ENCODE peak calls at places on chromosomes 7 and 10, in nine cellular contexts. C is Peyer's patch; X is body of pancreas; B is left lung; P is aorta; D is kidney; R is stomach; I is CD8-positive, alpha-beta T cell; U is GM23248. J is an unnamed sample. For H3K4me1, the result is how much of the 10 kb centered on the place peaks cover.

GRCh38 chr10:84076047-84076388 is 63.3 kb upstream of the GHITM start:
- DNase-seq in C (no peak), B (no peak), D (no peak), I (no peak), R (no peak), U (peak), X (no peak), P (no peak), J (no peak)

GRCh38 chr7:155897758-155898386 is 85.6 kb upstream of the SHH start:
- DNase-seq in I (no peak), D (no peak), B (no peak), R (no peak), X (no peak), C (no peak), U (no peak), P (no peak), J (peak)

GRCh38 chr10:124158592-124158991 is 65.2 kb upstream of the CHST15 start:
- DNase-seq in C (peak), U (no peak), X (no peak), P (no peak), I (no peak), B (no peak), D (no peak), R (no peak), J (no peak)

GRCh38 chr10:16891375-16892313 is 74.4 kb upstream of the RSU1 start:
- DNase-seq in X (peak), B (peak), C (peak), I (peak), P (peak), U (peak), R (peak), D (peak), J (no peak)

GRCh38 chr10:95237376-95238170 is 43.5 kb downstream of the ACSM6 start:
- DNase-seq in C (no peak), I (no peak), U (peak), D (no peak), X (no peak), P (no peak), B (no peak), R (no peak), J (no peak)

GRCh38 chr10:103021150-103021896 is 103.2 kb downstream of the CNNM2 start:
- DNase-seq in P (no peak), U (no peak), B (no peak), R (no peak), D (no peak), X (no peak), I (no peak), C (no peak), J (no peak)

GRCh38 chr10:3452683-3453388 is 280.3 kb upstream of the PITRM1 start:
- DNase-seq in P (no peak), X (no peak), I (no peak), B (no peak), R (no peak), D (no peak), C (no peak), U (peak), J (no peak)

GRCh38 chr10:75191821-75192568 is 18.6 kb upstream of the VDAC2 start:
- DNase-seq in I (no peak), P (peak), U (peak), C (peak), D (peak), X (peak), B (peak), R (peak), J (no peak)

GRCh38 chr7:81460646-81461045 is 309.2 kb downstream of the HGF start:
- DNase-seq in I (no peak), B (no peak), X (no peak), C (no peak), U (no peak), D (no peak), P (no peak), R (no peak), J (no peak)

GRCh38 chr7:7125993-7126392 is 56.4 kb upstream of the C1GALT1 start:
- DNase-seq in P (no peak), R (no peak), I (no peak), U (peak), B (no peak), C (no peak), D (no peak), X (no peak), J (no peak)

GRCh38 chr7:127792528-127793342 is 140.7 kb downstream of the SND1 start:
- DNase-seq in D (no peak), X (peak), R (peak), B (no peak), I (peak), C (peak), P (no peak), U (peak), J (no peak)

GRCh38 chr7:69883399-69883821 is 285.1 kb downstream of the AUTS2 start:
- DNase-seq in R (no peak), D (no peak), I (no peak), X (no peak), B (no peak), U (no peak), P (no peak), C (no peak), J (no peak)

GRCh38 chr7:77461246-77461645 is 45.1 kb upstream of the GSAP start:
- DNase-seq in I (no peak), C (no peak), R (no peak), B (no peak), P (no peak), U (peak), X (no peak), D (no peak), J (no peak)

GRCh38 chr10:128716181-128716580 is 590.0 kb upstream of the MKI67 start:
- DNase-seq in B (no peak), P (no peak), I (no peak), R (no peak), U (no peak), D (no peak), X (no peak), C (no peak), J (no peak)

GRCh38 chr7:142196066-142196840 is 61.6 kb downstream of the PRSS58 start:
- DNase-seq in I (no peak), X (no peak), C (no peak), R (no peak), U (peak), B (no peak), D (no peak), P (no peak), J (no peak)

GRCh38 chr10:34768261-34768971 is 46.7 kb downstream of the PARD3 start:
- DNase-seq in D (peak), I (no peak), B (peak), X (peak), C (peak), P (peak), U (peak), R (peak), J (peak)

GRCh38 chr10:34771106-34771505 is 44.0 kb downstream of the PARD3 start:
- DNase-seq in X (no peak), B (no peak), I (no peak), D (no peak), P (no peak), U (no peak), R (no peak), C (no peak), J (no peak)

GRCh38 chr10:34769941-34770340 is 45.2 kb downstream of the PARD3 start:
- DNase-seq in D (no peak), X (no peak), P (no peak), U (no peak), B (no peak), I (no peak), C (no peak), R (no peak), J (no peak)

GRCh38 chr10:34766811-34767516 is 48.1 kb downstream of the PARD3 start:
- DNase-seq in R (no peak), I (no peak), U (no peak), D (no peak), B (no peak), C (no peak), X (no peak), P (no peak), J (no peak)

DNA sequence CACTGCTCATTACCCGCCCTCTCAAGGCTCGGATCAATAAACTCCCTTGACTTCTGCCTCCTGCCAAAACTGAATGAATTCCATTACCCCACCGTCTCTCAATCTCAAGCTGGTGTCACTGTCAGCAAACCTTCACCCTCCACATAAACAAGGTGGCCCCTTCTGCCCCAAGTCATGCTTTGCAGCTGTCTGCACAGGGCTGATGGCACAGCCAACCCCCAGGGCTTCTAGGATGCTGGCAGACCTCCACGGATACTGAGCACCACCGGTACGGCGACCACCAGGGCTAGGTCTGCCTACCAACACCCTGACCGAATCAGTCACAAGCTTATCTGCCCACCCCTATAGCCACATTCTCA is 46.1 kb downstream of the PARD3 start:
- DNase-seq in R (no peak), P (no peak), C (no peak), B (no peak), I (no peak), U (no peak), D (no peak), X (no peak), J (no peak)
- H3K4me3 ChIP-seq in R (no peak), P (no peak), C (no peak), B (no peak), I (no peak), U (no peak), D (no peak), X (no peak), J (peak)

GRCh38 chr10:77368006-77368405 is 269.6 kb downstream of the KCNMA1 start:
- DNase-seq in U (no peak), D (no peak), P (no peak), I (no peak), X (no peak), C (no peak), B (no peak), R (no peak), J (no peak)

GRCh38 chr10:77372400-77372799 is 265.2 kb downstream of the KCNMA1 start:
- DNase-seq in I (no peak), C (no peak), U (no peak), R (no peak), D (no peak), X (peak), B (no peak), P (no peak), J (no peak)

GRCh38 chr10:77371421-77371820 is 266.2 kb downstream of the KCNMA1 start:
- DNase-seq in D (no peak), X (no peak), R (no peak), C (no peak), I (no peak), P (no peak), B (no peak), U (no peak), J (no peak)

GRCh38 chr10:77374189-77374656 is 263.4 kb downstream of the KCNMA1 start:
- DNase-seq in D (no peak), I (no peak), P (no peak), B (no peak), X (no peak), C (no peak), R (no peak), U (no peak), J (no peak)

GRCh38 chr10:77371848-77372247 is 265.8 kb downstream of the KCNMA1 start:
- DNase-seq in X (no peak), B (no peak), D (no peak), C (no peak), U (no peak), I (no peak), R (no peak), P (no peak), J (no peak)
- H3K27ac ChIP-seq in X (peak), B (no peak), D (no peak), C (no peak), U (no peak), I (no peak), R (no peak), P (no peak), J (no peak)

DNA sequence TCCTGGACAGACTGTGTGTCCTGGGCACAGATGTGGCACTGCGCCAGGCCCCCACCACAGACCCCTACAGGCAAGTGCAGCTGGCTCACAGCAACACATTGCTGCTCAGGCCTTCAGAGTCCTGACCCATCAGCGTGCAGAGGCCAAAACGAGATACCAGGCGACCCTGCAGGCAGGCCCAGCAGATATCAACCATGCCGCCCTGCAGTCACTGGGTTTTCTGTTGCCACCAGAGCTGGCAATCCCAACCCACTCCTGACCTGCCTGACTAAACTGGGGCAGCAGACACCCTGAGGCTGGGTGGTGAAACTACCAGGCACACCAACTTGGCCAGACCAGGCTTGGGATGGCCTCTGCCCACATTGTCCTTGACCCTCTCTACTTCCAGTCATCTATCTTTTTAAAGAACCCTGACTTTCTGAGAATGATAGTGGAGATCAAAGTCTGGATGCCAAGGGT is 20.3 kb downstream of the ZCCHC24 start:
- DNase-seq in I (no peak), B (peak), U (no peak), R (no peak), X (no peak), C (no peak), P (no peak), D (peak), J (no peak)
- H3K4me1 ChIP-seq in I (under half), B (under half), U (under half), R (under half), X (under half), C (under half), P (under half), D (under half), J (under half)

DNA sequence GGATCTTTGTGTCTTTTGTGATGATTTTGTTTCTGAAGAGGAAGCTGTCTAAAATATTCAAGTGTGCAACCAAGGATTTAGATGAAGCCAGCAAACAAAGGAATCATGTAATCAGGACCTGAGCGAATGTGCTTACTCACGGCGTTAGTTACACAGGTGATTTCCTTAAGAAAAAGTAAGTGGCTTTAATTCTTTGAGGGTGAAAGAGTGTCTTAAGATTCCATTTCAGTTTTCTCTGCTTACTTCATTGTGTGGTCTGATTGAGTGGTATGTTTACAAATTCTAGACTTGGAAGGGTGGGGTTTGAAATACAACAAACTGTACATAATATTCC is 257.1 kb downstream of the ARHGAP21 start:
- DNase-seq in D (no peak), U (no peak), P (no peak), R (no peak), C (no peak), B (no peak), I (no peak), X (peak), J (no peak)
- H3K4me3 ChIP-seq in D (peak), U (peak), P (no peak), R (peak), C (no peak), B (peak), I (no peak), X (no peak), J (peak)

GRCh38 chr10:118042336-118042735 is 4.4 kb downstream of the RAB11FIP2 start:
- DNase-seq in U (no peak), B (no peak), C (no peak), X (no peak), I (no peak), D (no peak), P (no peak), R (no peak), J (no peak)

GRCh38 chr10:118042827-118043242 is 3.9 kb downstream of the RAB11FIP2 start:
- DNase-seq in D (no peak), B (no peak), C (no peak), R (no peak), P (no peak), X (peak), U (no peak), I (no peak), J (no peak)

GRCh38 chr10:118045154-118045841 is 1.4 kb downstream of the RAB11FIP2 start:
- DNase-seq in R (no peak), U (peak), X (no peak), P (no peak), D (no peak), I (no peak), C (no peak), B (no peak), J (no peak)

GRCh38 chr10:118045842-118046490 is 775 bp downstream of the RAB11FIP2 start:
- DNase-seq in U (peak), C (peak), X (peak), D (peak), I (peak), P (peak), B (no peak), R (peak), J (peak)

DNA sequence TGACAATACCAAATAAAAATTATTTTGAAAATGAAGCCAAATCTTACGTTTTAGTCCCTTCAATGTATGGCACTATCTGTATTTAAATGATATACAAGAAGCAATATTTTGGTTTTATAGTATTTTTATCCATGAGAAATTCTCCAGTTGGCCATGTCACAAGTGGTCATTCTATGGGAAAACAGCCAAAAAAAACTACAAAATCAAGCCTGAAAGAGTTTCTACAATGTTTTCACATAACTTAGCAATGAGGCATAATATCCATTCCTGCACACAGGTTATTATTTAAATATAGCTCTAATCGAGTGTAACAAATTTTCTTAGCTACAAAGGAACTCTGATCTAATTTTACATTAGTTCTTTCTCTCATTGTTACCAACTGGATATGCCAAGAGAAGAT is 5.4 kb downstream of the RAB11FIP2 start:
- DNase-seq in B (no peak), R (no peak), C (no peak), U (peak), D (no peak), P (no peak), X (no peak), I (no peak), J (no peak)
- H3K27ac ChIP-seq in B (no peak), R (no peak), C (no peak), U (no peak), D (no peak), P (no peak), X (peak), I (no peak), J (no peak)

GRCh38 chr7:47501406-47501805 is 80.5 kb downstream of the TNS3 start:
- DNase-seq in P (no peak), X (no peak), C (no peak), B (no peak), R (no peak), U (peak), I (no peak), D (peak), J (no peak)
- H3K4me1 ChIP-seq in P (under half), X (half or more), C (half or more), B (under half), R (under half), U (under half), I (under half), D (half or more), J (under half)

GRCh38 chr7:126780993-126781392 is 471.7 kb downstream of the GRM8 start:
- DNase-seq in I (no peak), U (no peak), X (no peak), B (no peak), D (no peak), P (no peak), C (no peak), R (no peak), J (no peak)

GRCh38 chr7:126783613-126784012 is 469.1 kb downstream of the GRM8 start:
- DNase-seq in P (no peak), D (no peak), I (no peak), R (no peak), B (no peak), U (no peak), X (no peak), C (no peak), J (no peak)

GRCh38 chr7:126776506-126776905 is 476.2 kb downstream of the GRM8 start:
- DNase-seq in P (no peak), R (no peak), B (no peak), D (no peak), C (no peak), U (no peak), I (no peak), X (no peak), J (no peak)

GRCh38 chr7:126774077-126774476 is 478.7 kb downstream of the GRM8 start:
- DNase-seq in C (no peak), X (no peak), D (no peak), U (no peak), B (no peak), P (no peak), I (no peak), R (no peak), J (no peak)

DNA sequence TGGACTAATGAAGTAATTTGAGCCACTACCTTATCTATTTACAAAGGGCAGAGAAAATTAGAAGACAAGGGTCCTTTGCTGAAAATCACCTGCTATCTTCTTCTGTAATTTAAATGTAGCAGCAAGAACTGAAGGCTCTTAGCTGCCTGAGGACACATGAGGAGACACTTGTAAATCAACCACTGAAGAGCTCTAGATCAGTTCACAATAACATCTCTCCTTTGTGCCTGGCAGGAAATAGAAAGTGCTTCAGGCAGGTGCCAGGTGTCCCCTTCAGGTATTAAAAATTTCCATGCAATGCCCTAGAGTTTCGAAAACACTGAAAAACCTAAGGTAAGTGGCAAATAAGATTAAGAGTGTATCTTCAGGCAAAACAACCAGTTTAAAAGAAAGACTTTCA is 474.6 kb downstream of the GRM8 start:
- DNase-seq in X (no peak), U (no peak), B (no peak), R (no peak), P (no peak), I (no peak), C (no peak), D (no peak), J (no peak)
- H3K4me3 ChIP-seq in X (no peak), U (no peak), B (no peak), R (no peak), P (no peak), I (no peak), C (no peak), D (no peak), J (no peak)

DNA sequence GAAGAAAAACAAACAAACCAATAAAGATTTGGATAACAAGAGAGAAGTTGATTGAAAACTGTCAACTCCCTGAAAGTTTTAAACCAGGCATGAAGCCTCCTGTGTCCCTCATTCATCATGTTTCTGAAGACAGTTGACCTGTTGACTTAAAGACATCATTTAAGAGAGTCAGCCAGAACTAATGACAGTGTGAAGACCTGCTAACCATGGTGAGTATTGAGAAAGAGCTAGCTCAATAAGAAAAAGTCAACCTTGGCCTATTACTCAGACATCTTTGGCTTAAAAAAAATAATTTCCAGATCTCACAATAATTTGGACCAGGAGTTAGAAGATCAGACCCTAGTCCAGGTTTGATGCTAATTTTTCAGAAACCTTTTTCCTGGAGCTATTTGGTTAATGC is 45.3 kb upstream of the ANKRD1 start:
- DNase-seq in P (no peak), I (no peak), B (no peak), U (peak), R (no peak), D (no peak), X (no peak), C (no peak), J (no peak)
- H3K27ac ChIP-seq in P (no peak), I (no peak), B (no peak), U (no peak), R (no peak), D (no peak), X (no peak), C (no peak), J (no peak)

GRCh38 chr10:83007521-83007920 is 1131.8 kb upstream of the GHITM start:
- DNase-seq in C (no peak), I (no peak), P (no peak), D (no peak), B (no peak), X (no peak), R (no peak), U (no peak), J (no peak)
- H3K4me1 ChIP-seq in C (under half), I (under half), P (under half), D (under half), B (under half), X (under half), R (under half), U (under half), J (under half)

J was measured in breast epithelium.